ENCODE peak calls at places on chromosomes 4 and X, in ten cellular contexts. H is osteoblast, M is fibroblast of the aortic adventitia, P is heart right ventricle, E is PC-3, V is cardiac fibroblast, L is DND-41, S is HFF-Myc, W is lower leg skin, D is HepG2. I is an unnamed sample.

GRCh38 chr4:2472187-2472586 is 3.3 kb downstream of the RNF4 start:
- DNase-seq in L (no peak), V (peak), E (no peak), S (no peak), P (no peak), D (no peak), H (peak), W (no peak), M (no peak), I (peak)

GRCh38 chrX:21412029-21412428 is 37.8 kb downstream of the CNKSR2 start:
- DNase-seq in L (no peak), H (no peak), W (no peak), S (no peak), D (no peak), P (no peak), M (peak), E (peak), V (peak), I (no peak)

GRCh38 chr4:179595671-179596410 is 2153.6 kb upstream of the AGA start:
- DNase-seq in P (no peak), M (peak), S (no peak), E (peak), W (no peak), V (peak), L (no peak), H (no peak), D (no peak), I (no peak)

GRCh38 chr4:86918539-86919072 is 16.2 kb upstream of the AFF1 start:
- DNase-seq in V (peak), L (no peak), D (peak), P (no peak), M (peak), W (peak), H (no peak), E (no peak), S (no peak), I (peak)

GRCh38 chrX:150495496-150495895 is 72.9 kb upstream of the MTM1 start:
- DNase-seq in E (no peak), S (no peak), M (no peak), H (no peak), L (no peak), V (no peak), D (no peak), P (no peak), W (peak), I (no peak)

GRCh38 chrX:102846544-102847236 is 90.4 kb upstream of the RAB40AL start:
- DNase-seq in S (no peak), V (peak), D (no peak), M (peak), E (peak), H (no peak), P (no peak), L (no peak), W (no peak), I (peak)

GRCh38 chrX:41265615-41266014 is 68.3 kb upstream of the DDX3X start:
- DNase-seq in S (no peak), E (no peak), V (peak), L (no peak), P (peak), D (no peak), W (no peak), H (peak), M (peak), I (peak)

GRCh38 chr4:55499495-55499894 is 47.2 kb downstream of the CLOCK start:
- DNase-seq in M (no peak), V (no peak), S (no peak), H (no peak), E (no peak), P (no peak), L (no peak), W (no peak), D (no peak), I (no peak)

GRCh38 chr4:54800831-54801530 is 143.2 kb downstream of the KIT start:
- DNase-seq in D (no peak), E (no peak), P (no peak), W (no peak), M (no peak), L (peak), V (no peak), H (no peak), S (no peak), I (no peak)

GRCh38 chr4:11585506-11585905 is 156.8 kb upstream of the HS3ST1 start:
- DNase-seq in E (peak), V (peak), W (no peak), D (no peak), P (peak), L (no peak), S (no peak), M (peak), H (no peak), I (no peak)

GRCh38 chr4:53490965-53491622 is 100.2 kb downstream of the LNX1 start:
- DNase-seq in S (peak), E (peak), M (peak), D (peak), H (no peak), L (no peak), P (peak), V (peak), W (no peak), I (peak)

GRCh38 chr4:77264826-77265225 is 107.8 kb downstream of the CCNG2 start:
- DNase-seq in W (no peak), P (no peak), S (no peak), E (peak), V (no peak), H (no peak), M (no peak), L (no peak), D (no peak), I (no peak)

GRCh38 chrX:118536687-118537461 is 41.3 kb downstream of the DOCK11 start:
- DNase-seq in P (no peak), E (peak), H (no peak), S (no peak), L (peak), V (peak), D (no peak), M (peak), W (no peak), I (peak)

GRCh38 chr4:184287697-184288255 is 70.1 kb upstream of the ENPP6 start:
- DNase-seq in M (peak), P (no peak), L (no peak), W (no peak), S (no peak), H (peak), V (peak), E (peak), D (peak), I (peak)

GRCh38 chr4:79598801-79599200 is 190.8 kb upstream of the GK2 start:
- DNase-seq in M (no peak), L (no peak), V (no peak), E (no peak), D (no peak), P (no peak), S (no peak), H (no peak), W (no peak), I (no peak)

GRCh38 chr4:185343726-185344581 is 51.8 kb downstream of the LRP2BP start:
- DNase-seq in L (no peak), E (no peak), H (peak), W (no peak), P (peak), M (peak), V (peak), D (no peak), S (no peak), I (no peak)

GRCh38 chrX:65772842-65773241 is 105.4 kb downstream of the MSN start:
- DNase-seq in P (no peak), L (no peak), S (no peak), E (no peak), V (no peak), H (no peak), W (no peak), D (no peak), M (no peak), I (no peak)

GRCh38 chrX:153939573-153939972 is 4.7 kb upstream of the NAA10 start:
- DNase-seq in P (no peak), H (no peak), E (no peak), L (no peak), D (no peak), S (no peak), W (no peak), M (no peak), V (no peak), I (no peak)

GRCh38 chrX:153935326-153935851 is 552 bp upstream of the NAA10 start:
- DNase-seq in M (no peak), S (no peak), E (no peak), H (peak), P (no peak), V (no peak), L (no peak), W (no peak), D (no peak), I (no peak)

GRCh38 chrX:153938226-153938786 is 3.5 kb upstream of the NAA10 start:
- DNase-seq in P (no peak), V (no peak), W (no peak), D (no peak), S (no peak), E (no peak), H (no peak), L (no peak), M (no peak), I (no peak)

GRCh38 chrX:153934473-153935325 is at the start of gene NAA10:
- DNase-seq in H (peak), M (peak), L (peak), E (peak), V (peak), S (no peak), P (peak), W (no peak), D (peak), I (peak)

DNA sequence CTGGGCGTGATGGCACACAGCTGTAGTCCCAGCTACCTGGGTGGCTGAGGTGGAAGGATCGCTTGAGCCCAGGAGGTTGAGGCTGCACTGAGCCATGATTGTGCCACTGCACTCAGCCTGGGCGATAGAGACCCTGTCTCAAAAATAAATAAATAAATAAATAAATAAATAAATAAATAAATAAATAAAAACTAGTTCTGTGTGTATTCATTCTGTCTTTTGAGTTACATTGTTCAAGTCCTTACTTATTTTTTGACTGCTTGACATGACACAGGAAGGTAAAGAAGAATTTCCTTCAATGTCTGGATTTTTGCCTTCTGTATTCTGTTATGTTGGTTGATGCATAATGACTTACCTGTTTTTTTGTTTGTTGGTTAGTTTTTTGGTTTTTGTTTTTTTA is 2.2 kb upstream of the NAA10 start:
- DNase-seq in M (no peak), V (no peak), P (no peak), W (no peak), H (no peak), S (no peak), D (no peak), E (no peak), L (no peak), I (no peak)
- TF ChIP-seq CTCF in M (no peak), V (no peak), P (no peak), W (no peak), H (no peak), S (no peak), D (no peak), E (no peak), L (no peak), I (no peak)

GRCh38 chr4:1234296-1234695 is 14.6 kb downstream of the CTBP1 start:
- DNase-seq in L (no peak), M (peak), D (no peak), P (no peak), S (peak), H (peak), W (no peak), E (no peak), V (no peak), I (peak)
- H3K4me3 ChIP-seq in L (no peak), M (no peak), D (no peak), P (no peak), S (no peak), H (no peak), W (no peak), E (no peak), V (no peak), I (no peak)

GRCh38 chrX:38616904-38617303 is 55.6 kb downstream of the TSPAN7 start:
- DNase-seq in W (no peak), H (no peak), P (no peak), E (no peak), S (no peak), L (no peak), M (no peak), D (no peak), V (no peak), I (no peak)
- TF ChIP-seq CTCF in W (no peak), H (no peak), P (no peak), E (no peak), S (no peak), L (no peak), M (no peak), D (no peak), V (no peak), I (no peak)

DNA sequence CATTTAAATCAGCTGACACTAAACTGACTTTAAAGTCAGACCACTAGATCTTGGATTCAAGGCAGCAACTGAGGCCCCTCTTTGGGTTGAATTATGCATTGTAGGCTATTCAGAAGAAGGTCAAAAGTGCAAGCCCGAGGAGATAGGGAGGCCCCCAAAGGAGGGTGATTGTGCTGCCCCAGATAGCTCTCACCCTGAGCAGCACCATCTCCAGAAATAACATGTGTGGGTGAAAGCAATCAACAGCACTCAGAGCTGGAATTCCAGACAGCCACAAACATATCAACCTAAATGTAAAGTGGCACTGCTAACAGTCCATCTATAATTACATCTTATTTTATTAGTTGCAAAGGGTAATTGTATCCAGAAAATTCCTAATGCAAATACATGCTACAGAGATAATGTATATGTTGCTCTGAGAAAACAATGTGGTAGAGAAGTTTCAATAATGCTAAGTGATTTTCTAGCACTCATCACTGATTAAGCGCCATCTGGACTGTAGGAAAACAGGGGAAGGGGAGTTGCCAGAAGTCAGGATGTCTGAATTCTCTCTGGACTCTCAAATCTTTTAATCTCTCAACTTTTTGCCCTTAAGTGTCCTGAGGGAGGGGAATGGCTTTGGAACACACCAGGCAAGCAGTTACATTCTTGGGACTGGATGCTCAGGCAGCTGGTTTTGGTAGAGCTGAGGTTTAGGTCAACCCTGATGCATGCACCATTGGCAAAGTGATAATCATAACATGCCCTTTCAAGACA is 61.8 kb upstream of the SFRP2 start:
- DNase-seq in W (no peak), V (no peak), D (no peak), M (no peak), P (no peak), S (no peak), E (no peak), H (no peak), L (no peak), I (no peak)
- H3K4me3 ChIP-seq in W (no peak), V (no peak), D (no peak), M (no peak), P (no peak), S (no peak), E (no peak), H (no peak), L (no peak), I (no peak)